ENCODE peak calls at places on chromosomes 7 and 10, in nine cellular contexts. S is cardiac muscle cell, E is BJ, M is sigmoid colon, B is mesenchymal stem cell, A is fibroblast of villous mesenchyme, Z is lower leg skin, N is lower lobe of right lung, X is MM.1S. Q is an unnamed sample.
A peak's percentile ranks its signal among the peaks of the same experiment; 100 is the strongest.

GRCh38 chr7:22983257-22983855 is 30.6 kb downstream of the HYCC1 start:
- DNase-seq in S (no peak), E (no peak), M (no peak), B (no peak), A (no peak), Z (no peak), N (no peak), X (no peak), Q (no peak)

GRCh38 chr7:40923631-40924030 is 779.3 kb downstream of the INHBA start:
- DNase-seq in S (no peak), E (no peak), M (no peak), B (no peak), A (no peak), Z (no peak), N (no peak), X (no peak), Q (no peak)

GRCh38 chr7:31443457-31443856 is 70.4 kb upstream of the ITPRID1 start:
- DNase-seq in S (peak; percentile 77), E (no peak), M (no peak), B (peak; percentile 44), A (peak; percentile 14), Z (no peak), N (no peak), X (peak; percentile 63), Q (peak; percentile 42)

GRCh38 chr10:20466731-20467130 is 430.4 kb downstream of the NEBL start:
- DNase-seq in S (no peak), E (no peak), M (no peak), B (peak; percentile 57), A (no peak), Z (no peak), N (no peak), X (no peak), Q (no peak)

GRCh38 chr10:5606864-5607263 is 59.5 kb downstream of the ASB13 start:
- DNase-seq in S (no peak), E (no peak), M (no peak), B (no peak), A (no peak), Z (no peak), N (peak; percentile 28), X (no peak), Q (no peak)

GRCh38 chr7:112882506-112882905 is 92.3 kb upstream of the TMEM168 start:
- DNase-seq in S (no peak), E (no peak), M (no peak), B (no peak), A (no peak), Z (no peak), N (no peak), X (no peak), Q (no peak)

GRCh38 chr7:10122573-10123100 is 851.0 kb upstream of the PHF14 start:
- DNase-seq in S (peak; percentile 20), E (no peak), M (no peak), B (peak; percentile 71), A (no peak), Z (no peak), N (no peak), X (no peak), Q (no peak)

GRCh38 chr7:104625956-104626355 is 297.6 kb downstream of the LHFPL3 start:
- DNase-seq in S (no peak), E (no peak), M (no peak), B (no peak), A (no peak), Z (no peak), N (no peak), X (no peak), Q (no peak)

GRCh38 chr7:40808409-40808942 is 673.7 kb downstream of the SUGCT start:
- DNase-seq in S (no peak), E (peak; percentile 98), M (no peak), B (peak; percentile 87), A (peak; percentile 83), Z (no peak), N (no peak), X (no peak), Q (no peak)

GRCh38 chr7:80921130-80921529 is 2.3 kb upstream of the SEMA3C start:
- DNase-seq in S (no peak), E (no peak), M (no peak), B (no peak), A (peak; percentile 34), Z (no peak), N (no peak), X (no peak), Q (no peak)

GRCh38 chr10:102714621-102715455 is at the start of gene SFXN2:
- DNase-seq in S (no peak), E (no peak), M (no peak), B (no peak), A (no peak), Z (peak; percentile 89), N (peak; percentile 67), X (peak; percentile 77), Q (peak; percentile 79)

GRCh38 chr7:92447239-92448184 is at the start of gene GATAD1:
- DNase-seq in S (peak; percentile 93), E (peak; percentile 46), M (peak; percentile 96), B (peak; percentile 91), A (peak; percentile 93), Z (peak; percentile 98), N (peak; percentile 93), X (peak; percentile 91), Q (peak; percentile 95)

GRCh38 chr10:97427571-97428179 is 1.7 kb downstream of the PGAM1 start:
- DNase-seq in S (peak; percentile 60), E (no peak), M (no peak), B (peak; percentile 67), A (peak; percentile 53), Z (no peak), N (no peak), X (no peak), Q (peak; percentile 74)

GRCh38 chr7:17307558-17307957 is 9.1 kb downstream of the AHR start:
- DNase-seq in S (no peak), E (no peak), M (no peak), B (peak; percentile 53), A (peak; percentile 63), Z (no peak), N (no peak), X (no peak), Q (no peak)

GRCh38 chr10:15744217-15744865 is 24.6 kb upstream of the ITGA8 start:
- DNase-seq in S (peak; percentile 70), E (no peak), M (no peak), B (peak; percentile 68), A (peak; percentile 63), Z (no peak), N (no peak), X (peak; percentile 82), Q (peak; percentile 31)

GRCh38 chr7:38628630-38629385 is 2.4 kb downstream of the AMPH start:
- DNase-seq in S (no peak), E (peak; percentile 38), M (no peak), B (no peak), A (peak; percentile 1), Z (no peak), N (no peak), X (no peak), Q (no peak)

DNA sequence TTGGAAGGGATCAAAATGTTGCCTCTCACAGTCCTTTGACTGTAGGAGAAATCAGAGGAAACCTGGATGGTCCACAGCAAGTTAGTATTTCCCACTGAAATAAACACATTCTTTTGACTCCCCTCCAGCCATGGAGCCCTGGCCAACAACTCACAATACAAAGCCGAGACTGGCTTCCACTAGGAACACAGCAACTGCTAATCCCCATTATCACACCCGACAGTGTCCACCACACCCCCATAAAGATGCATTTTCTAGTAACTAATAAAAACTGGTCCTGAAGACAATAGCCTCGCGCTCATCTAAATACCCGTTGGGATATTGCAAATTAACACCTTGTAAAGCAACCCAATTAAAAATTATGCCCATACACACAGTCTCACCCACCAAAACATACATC is 768 bp upstream of the MACROH2A2 start:
- DNase-seq in S (no peak), E (no peak), M (no peak), B (no peak), A (no peak), Z (no peak), N (no peak), X (no peak), Q (no peak)
- H3K4me3 ChIP-seq in S (peak overlapping the region; percentile 94), E (no peak overlapping the region), M (no peak overlapping the region), B (peak overlapping the region; percentile 80), A (no peak overlapping the region), Z (no peak overlapping the region), N (peak overlapping the region; percentile 72), X (no peak overlapping the region), Q (no peak overlapping the region)

DNA sequence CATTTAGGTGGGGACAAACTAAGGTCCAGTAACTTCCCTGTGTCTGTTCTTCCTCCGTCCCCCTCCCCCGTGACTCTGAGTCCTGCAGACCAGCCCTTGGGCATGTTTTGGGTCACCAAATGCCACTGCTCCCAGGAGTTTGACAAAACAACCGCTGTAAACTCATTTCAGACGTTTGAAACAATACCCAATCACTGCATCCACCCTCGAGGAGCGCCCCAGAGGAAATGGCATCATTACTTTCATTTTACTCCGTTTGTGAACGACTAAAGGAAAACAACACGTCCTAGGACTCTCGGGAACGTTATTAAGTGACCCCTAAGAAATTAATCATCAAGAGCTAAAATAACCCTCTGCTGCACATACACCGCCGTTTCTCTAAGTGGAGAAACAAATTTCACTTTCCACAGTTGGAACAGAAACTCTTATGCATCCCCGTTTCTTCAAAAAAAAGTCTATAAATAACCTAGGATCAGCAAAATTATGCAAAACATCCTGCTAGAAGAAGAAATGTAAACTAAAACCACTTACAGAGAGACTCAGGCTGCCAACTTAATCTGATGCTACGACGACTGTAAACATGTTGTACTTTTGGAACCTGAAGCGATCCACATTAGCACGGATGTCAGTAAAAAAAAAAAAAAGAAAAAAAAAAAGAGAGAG is 109.9 kb upstream of the EFCAB10 start:
- DNase-seq in S (no peak), E (no peak), M (no peak), B (peak; percentile 93), A (peak; percentile 89), Z (no peak), N (no peak), X (peak; percentile 36), Q (no peak)
- H3K4me3 ChIP-seq in S (no peak overlapping the region), E (peak overlapping the region; percentile 38), M (peak overlapping the region; percentile 38), B (peak overlapping the region; percentile 74), A (peak overlapping the region; percentile 61), Z (no peak overlapping the region), N (peak overlapping the region; percentile 51), X (peak overlapping the region; percentile 69), Q (peak overlapping the region; percentile 34)

DNA sequence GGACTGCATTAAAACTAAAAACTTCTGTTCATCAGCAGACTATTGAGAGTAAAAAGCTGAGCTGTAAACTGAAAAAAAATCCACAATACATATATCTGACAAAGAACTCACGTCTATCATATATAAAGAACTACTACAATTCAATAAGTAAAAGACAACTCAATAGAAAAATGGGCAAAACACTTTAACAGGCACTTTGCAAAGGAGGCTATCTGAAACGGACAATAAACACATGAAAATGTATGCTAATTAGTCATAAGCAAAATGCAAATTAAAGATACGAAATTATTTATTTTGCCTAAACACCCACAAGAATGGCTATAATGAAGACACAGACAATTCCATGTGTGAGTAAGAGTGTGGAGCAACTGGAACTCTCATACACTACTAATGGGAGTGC is 18.1 kb downstream of the CARD11 start:
- DNase-seq in S (no peak), E (no peak), M (no peak), B (no peak), A (no peak), Z (no peak), N (no peak), X (no peak), Q (no peak)
- H3K4me3 ChIP-seq in S (no peak overlapping the region), E (no peak overlapping the region), M (no peak overlapping the region), B (no peak overlapping the region), A (no peak overlapping the region), Z (no peak overlapping the region), N (no peak overlapping the region), X (no peak overlapping the region), Q (no peak overlapping the region)

DNA sequence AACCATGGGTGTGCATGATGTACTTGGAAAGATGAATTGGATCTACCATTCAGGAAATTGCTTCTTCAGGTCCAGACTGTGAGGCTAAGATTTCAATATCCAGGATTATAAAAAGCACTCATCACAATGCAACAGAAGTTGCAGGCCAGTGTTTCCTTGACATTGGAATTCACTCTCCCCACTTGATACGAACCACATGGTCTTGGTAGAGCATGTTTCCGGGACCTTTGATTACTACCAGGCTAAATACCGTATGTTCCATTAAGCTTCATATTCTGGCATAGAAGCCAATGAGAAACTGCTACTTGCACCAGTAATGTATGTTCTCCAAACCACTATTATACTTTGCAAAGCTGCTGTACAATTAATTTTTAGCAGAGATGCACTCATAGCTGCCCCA is 8.2 kb downstream of the FRMD4A start:
- DNase-seq in S (no peak), E (no peak), M (no peak), B (no peak), A (no peak), Z (no peak), N (no peak), X (no peak), Q (no peak)
- H3K4me3 ChIP-seq in S (no peak overlapping the region), E (no peak overlapping the region), M (no peak overlapping the region), B (no peak overlapping the region), A (no peak overlapping the region), Z (no peak overlapping the region), N (no peak overlapping the region), X (no peak overlapping the region), Q (no peak overlapping the region)

Q was measured in H7.